ENCODE peak calls at places on chromosomes 4 and X, in five cellular contexts. L is suprapubic skin, A is bronchial epithelial cell, Z is neural progenitor cell, T is pancreas. I is an unnamed sample.

GRCh38 chr4:173752610-173753009 is 222.6 kb upstream of the HAND2 start:
- DNase-seq in L (no peak), A (no peak), Z (peak; percentile 73), T (peak; percentile 30), I (peak; percentile 65)

GRCh38 chrX:36445576-36445975 is 526.0 kb downstream of the CFAP47 start:
- DNase-seq in L (no peak), A (no peak), Z (no peak), T (no peak), I (no peak)

GRCh38 chrX:129576539-129576938 is 36.5 kb downstream of the OCRL start:
- DNase-seq in L (no peak), A (no peak), Z (no peak), T (no peak), I (no peak)

GRCh38 chrX:153598541-153599191 is at the start of gene CCNQ:
- DNase-seq in L (no peak), A (no peak), Z (peak; percentile 60), T (no peak), I (peak; percentile 21)

GRCh38 chrX:50881028-50881427 is 29.5 kb upstream of the BMP15 start:
- DNase-seq in L (no peak), A (peak; percentile 92), Z (no peak), T (no peak), I (peak; percentile 64)

GRCh38 chr4:184775854-184776555 is 42.1 kb upstream of the CENPU start:
- DNase-seq in L (no peak), A (no peak), Z (no peak), T (no peak), I (no peak)

GRCh38 chr4:78291277-78291676 is 234.2 kb downstream of the FRAS1 start:
- DNase-seq in L (no peak), A (no peak), Z (no peak), T (no peak), I (no peak)

GRCh38 chr4:10031663-10032590 is 10.6 kb upstream of the SLC2A9 start:
- DNase-seq in L (no peak), A (no peak), Z (peak; percentile 50), T (no peak), I (no peak)

GRCh38 chr4:70607454-70607853 is 15.4 kb downstream of the AMBN start:
- DNase-seq in L (no peak), A (no peak), Z (no peak), T (no peak), I (no peak)

GRCh38 chr4:166104623-166105022 is 231.6 kb downstream of the TLL1 start:
- DNase-seq in L (no peak), A (no peak), Z (no peak), T (no peak), I (no peak)

GRCh38 chrX:25023908-25024307 is 8.1 kb upstream of the ARX start:
- DNase-seq in L (no peak), A (no peak), Z (no peak), T (no peak), I (no peak)

GRCh38 chr4:30536231-30536630 is 183.9 kb upstream of the PCDH7 start:
- DNase-seq in L (no peak), A (no peak), Z (no peak), T (no peak), I (peak; percentile 36)

GRCh38 chr4:10160280-10160856 is 43.8 kb upstream of the WDR1 start:
- DNase-seq in L (no peak), A (peak; percentile 42), Z (peak; percentile 51), T (no peak), I (peak; percentile 20)

GRCh38 chr4:153962311-153963039 is 173.6 kb upstream of the SFRP2 start:
- DNase-seq in L (no peak), A (no peak), Z (no peak), T (no peak), I (no peak)

GRCh38 chr4:169941141-169941540 is 85.1 kb downstream of the MFAP3L start:
- DNase-seq in L (no peak), A (peak; percentile 1), Z (no peak), T (no peak), I (no peak)

GRCh38 chr4:48970471-48970921 is 15.6 kb upstream of the CWH43 start:
- DNase-seq in L (no peak), A (peak; percentile 91), Z (no peak), T (no peak), I (peak; percentile 60)

GRCh38 chr4:41692717-41693345 is 55.7 kb downstream of the PHOX2B start:
- DNase-seq in L (no peak), A (peak; percentile 44), Z (peak; percentile 79), T (peak; percentile 30), I (peak; percentile 68)

GRCh38 chr4:2365913-2366210 is 52.6 kb downstream of the ZFYVE28 start:
- DNase-seq in L (no peak), A (no peak), Z (no peak), T (no peak), I (no peak)

GRCh38 chr4:3342182-3342854 is 49.5 kb downstream of the RGS12 start:
- DNase-seq in L (no peak), A (peak; percentile 34), Z (no peak), T (no peak), I (no peak)

GRCh38 chr4:183429489-183429888 is 14.9 kb upstream of the CDKN2AIP start:
- DNase-seq in L (no peak), A (no peak), Z (no peak), T (no peak), I (no peak)

GRCh38 chr4:183430987-183431347 is 13.5 kb upstream of the CDKN2AIP start:
- DNase-seq in L (no peak), A (no peak), Z (no peak), T (no peak), I (no peak)

GRCh38 chr4:183431614-183432013 is 12.8 kb upstream of the CDKN2AIP start:
- DNase-seq in L (no peak), A (no peak), Z (no peak), T (no peak), I (no peak)

GRCh38 chr4:183426507-183426906 is 17.9 kb upstream of the CDKN2AIP start:
- DNase-seq in L (no peak), A (no peak), Z (no peak), T (no peak), I (no peak)

DNA sequence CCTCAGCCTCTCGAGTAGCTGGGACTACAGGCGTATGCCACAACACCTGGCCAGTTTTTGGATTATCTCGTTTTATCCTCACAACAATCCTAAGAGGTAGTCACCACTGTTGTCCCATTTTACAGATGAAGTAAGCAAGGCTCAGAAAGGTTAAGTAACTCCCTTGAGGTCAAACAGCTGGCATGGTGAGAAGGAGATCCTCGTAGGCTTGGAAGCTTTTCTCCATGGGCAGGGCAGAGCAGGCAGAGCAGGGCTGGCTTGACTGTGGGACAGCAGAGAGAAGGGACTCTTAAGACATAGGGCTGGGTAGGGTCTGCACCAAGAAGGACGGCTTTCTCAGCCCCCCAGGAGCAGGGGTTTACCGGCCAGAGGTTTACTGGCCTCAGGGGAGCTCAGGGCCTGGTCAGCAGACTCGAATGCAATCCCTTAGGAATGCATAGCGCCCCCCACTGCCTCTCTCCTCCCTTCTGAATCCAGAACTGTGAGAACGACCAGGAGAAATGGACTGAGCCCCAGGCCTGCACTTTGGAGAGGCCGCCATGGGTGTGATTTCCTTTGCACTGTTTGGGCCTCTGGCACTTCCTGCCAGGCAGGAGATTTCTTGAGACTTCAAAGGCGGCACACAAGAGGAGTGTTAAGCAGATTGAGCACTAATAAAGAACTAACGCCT is 14.0 kb upstream of the CDKN2AIP start:
- DNase-seq in L (no peak), A (no peak), Z (peak; percentile 77), T (no peak), I (no peak)
- TF ChIP-seq CTCF in L (no peak), A (no peak), Z (peak; percentile 22), T (no peak), I (no peak)

GRCh38 chr4:15234585-15235126 is 193.2 kb upstream of the C1QTNF7 start:
- DNase-seq in L (no peak), A (peak; percentile 93), Z (no peak), T (no peak), I (peak; percentile 79)

GRCh38 chr4:15240764-15241163 is 187.1 kb upstream of the C1QTNF7 start:
- DNase-seq in L (no peak), A (peak; percentile 72), Z (no peak), T (no peak), I (no peak)

GRCh38 chr4:15241946-15242345 is 185.9 kb upstream of the C1QTNF7 start:
- DNase-seq in L (no peak), A (no peak), Z (no peak), T (no peak), I (no peak)

GRCh38 chr4:15239866-15240265 is 188.0 kb upstream of the C1QTNF7 start:
- DNase-seq in L (no peak), A (no peak), Z (no peak), T (no peak), I (no peak)

GRCh38 chr4:15238720-15239119 is 189.1 kb upstream of the C1QTNF7 start:
- DNase-seq in L (no peak), A (peak; percentile 44), Z (peak; percentile 60), T (no peak), I (peak; percentile 62)
- TF ChIP-seq CTCF in L (peak; percentile 36), A (peak; percentile 60), Z (peak; percentile 79), T (no peak), I (peak; percentile 67)

GRCh38 chr4:87500107-87500462 is 29.1 kb downstream of the SPARCL1 start:
- DNase-seq in L (no peak), A (no peak), Z (no peak), T (no peak), I (no peak)

GRCh38 chr4:87499415-87500106 is 29.6 kb downstream of the SPARCL1 start:
- DNase-seq in L (no peak), A (no peak), Z (no peak), T (no peak), I (no peak)

GRCh38 chr4:87497586-87497985 is 31.6 kb downstream of the SPARCL1 start:
- DNase-seq in L (no peak), A (no peak), Z (no peak), T (no peak), I (no peak)

GRCh38 chr4:87498446-87498900 is 30.7 kb downstream of the SPARCL1 start:
- DNase-seq in L (no peak), A (no peak), Z (no peak), T (no peak), I (no peak)

DNA sequence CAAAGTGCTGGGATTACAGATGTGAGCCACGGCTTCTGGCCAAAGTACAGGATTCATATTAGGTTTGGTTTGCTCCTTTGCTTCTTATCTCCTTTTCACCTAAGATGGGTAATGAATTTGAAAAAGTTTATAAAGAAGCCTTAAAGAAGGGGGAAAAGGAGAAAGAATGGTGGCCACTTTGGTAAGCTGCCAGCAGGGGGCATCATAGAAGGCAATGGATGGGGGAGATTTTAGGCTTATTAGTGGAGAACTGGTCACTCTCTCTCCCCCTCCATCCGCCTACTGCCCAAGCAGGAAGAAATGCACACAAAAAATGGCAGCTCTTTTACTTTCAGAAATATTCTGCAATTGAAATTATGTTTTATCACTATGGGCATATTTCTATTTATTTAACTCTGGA is 32.0 kb downstream of the SPARCL1 start:
- DNase-seq in L (no peak), A (no peak), Z (peak; percentile 30), T (no peak), I (peak; percentile 27)
- TF ChIP-seq CTCF in L (no peak), A (peak; percentile 38), Z (peak; percentile 71), T (no peak), I (peak; percentile 28)

GRCh38 chr4:88675543-88675942 is 22.1 kb downstream of the NAP1L5 start:
- DNase-seq in L (no peak), A (no peak), Z (no peak), T (no peak), I (no peak)

GRCh38 chr4:88673886-88674285 is 23.7 kb downstream of the NAP1L5 start:
- DNase-seq in L (no peak), A (no peak), Z (no peak), T (no peak), I (no peak)

GRCh38 chr4:88674565-88674964 is 23.1 kb downstream of the NAP1L5 start:
- DNase-seq in L (no peak), A (peak; percentile 37), Z (no peak), T (no peak), I (no peak)

GRCh38 chr4:88674989-88675388 is 22.6 kb downstream of the NAP1L5 start:
- DNase-seq in L (no peak), A (no peak), Z (no peak), T (no peak), I (no peak)

GRCh38 chr4:88672987-88673386 is 24.6 kb downstream of the NAP1L5 start:
- DNase-seq in L (no peak), A (peak; percentile 29), Z (peak; percentile 54), T (no peak), I (peak; percentile 33)
- TF ChIP-seq CTCF in L (no peak), A (peak; percentile 55), Z (peak; percentile 86), T (no peak), I (peak; percentile 21)